ENCODE peak calls at places on chromosome 21, in seven cellular contexts. F, P, B, M, X, J and Y are unnamed samples.

GRCh38 chr21:33975548-33976081 is 60.0 kb upstream of the ATP5PO start:
- DNase-seq in B (peak; percentile 43), J (peak; percentile 91), M (peak; percentile 36), P (no peak), F (no peak), X (peak; percentile 92), Y (no peak)

GRCh38 chr21:43812139-43812821 is 22.9 kb downstream of the RRP1 start:
- DNase-seq in J (no peak), M (no peak), P (no peak), F (no peak), X (no peak), B (no peak), Y (no peak)

GRCh38 chr21:25895565-25896205 is 160.9 kb downstream of the GABPA start:
- DNase-seq in B (peak; percentile 45), J (peak; percentile 5), M (no peak), X (peak; percentile 54), P (no peak), F (peak; percentile 59), Y (no peak)

GRCh38 chr21:35059742-35060141 is 10.6 kb upstream of the RUNX1 start:
- DNase-seq in J (no peak), X (no peak), P (no peak), B (peak; percentile 43), F (no peak), M (no peak), Y (no peak)

GRCh38 chr21:38326899-38327298 is 70.1 kb downstream of the KCNJ15 start:
- DNase-seq in B (no peak), M (no peak), F (no peak), J (no peak), X (no peak), P (no peak), Y (no peak)

GRCh38 chr21:42747746-42748351 is 94.4 kb downstream of the PDE9A start:
- DNase-seq in F (no peak), P (no peak), B (no peak), J (no peak), X (no peak), M (no peak), Y (no peak)

GRCh38 chr21:41583274-41583790 is 75.4 kb upstream of the TMPRSS2 start:
- DNase-seq in P (no peak), X (no peak), M (no peak), B (peak; percentile 8), J (no peak), F (no peak), Y (no peak)

GRCh38 chr21:44686843-44687561 is 5.0 kb upstream of the KRTAP12-1 start:
- DNase-seq in P (no peak), B (no peak), J (no peak), X (no peak), F (no peak), M (no peak), Y (no peak)

GRCh38 chr21:39641827-39642450 is 29.2 kb downstream of the B3GALT5 start:
- DNase-seq in P (no peak), M (no peak), X (no peak), J (no peak), F (no peak), B (no peak), Y (no peak)

GRCh38 chr21:41634858-41635257 is 126.9 kb upstream of the TMPRSS2 start:
- DNase-seq in M (no peak), X (no peak), B (peak; percentile 89), P (no peak), F (no peak), J (no peak), Y (no peak)

GRCh38 chr21:45262616-45263015 is 25.1 kb downstream of the POFUT2 start:
- DNase-seq in X (no peak), M (no peak), P (no peak), J (no peak), B (no peak), F (no peak), Y (no peak)

GRCh38 chr21:41319273-41319672 is 2.7 kb downstream of the FAM3B start:
- DNase-seq in P (no peak), F (no peak), B (no peak), J (no peak), M (no peak), X (no peak), Y (no peak)

GRCh38 chr21:33820371-33820770 is 95.2 kb downstream of the ATP5PO start:
- DNase-seq in J (no peak), F (no peak), M (no peak), P (no peak), B (no peak), X (no peak), Y (no peak)

GRCh38 chr21:34519013-34519412 is 7.0 kb upstream of the KCNE1 start:
- DNase-seq in P (no peak), F (no peak), X (no peak), M (no peak), J (no peak), B (no peak), Y (no peak)

GRCh38 chr21:18810136-18810535 is 406.6 kb upstream of the TMPRSS15 start:
- DNase-seq in B (no peak), P (no peak), F (no peak), X (no peak), J (no peak), M (no peak), Y (no peak)

GRCh38 chr21:34205811-34206635 is 132.6 kb downstream of the MRPS6 start:
- DNase-seq in B (no peak), J (no peak), X (no peak), F (no peak), M (no peak), P (no peak), Y (peak; percentile 60)

GRCh38 chr21:28991861-28992525 is 684 bp downstream of the LTN1 start:
- DNase-seq in F (no peak), J (no peak), B (no peak), X (peak; percentile 44), M (no peak), P (no peak), Y (no peak)

GRCh38 chr21:43782741-43783700 is 6.4 kb upstream of the RRP1 start:
- DNase-seq in M (no peak), X (peak; percentile 3), F (no peak), B (no peak), J (peak; percentile 10), P (no peak), Y (no peak)

GRCh38 chr21:14454642-14455009 is 71.7 kb upstream of the HSPA13 start:
- DNase-seq in F (no peak), P (no peak), B (no peak), J (no peak), X (no peak), M (no peak), Y (no peak)

GRCh38 chr21:44253832-44254700 is 7.6 kb downstream of the DNMT3L start:
- DNase-seq in B (no peak), F (no peak), M (no peak), J (no peak), X (no peak), P (no peak), Y (no peak)

GRCh38 chr21:27681841-27682240 is 715.0 kb upstream of the ADAMTS5 start:
- DNase-seq in P (no peak), M (no peak), X (no peak), J (no peak), F (peak; percentile 53), B (peak; percentile 53), Y (no peak)

GRCh38 chr21:45372732-45373355 is 32.1 kb upstream of the COL18A1 start:
- DNase-seq in M (no peak), P (no peak), B (peak; percentile 22), F (no peak), J (no peak), X (no peak), Y (no peak)

GRCh38 chr21:41500931-41501381 is 7.0 kb downstream of the TMPRSS2 start:
- DNase-seq in B (no peak), P (no peak), X (no peak), M (no peak), J (no peak), F (no peak), Y (no peak)

GRCh38 chr21:34336756-34337391 is 26.9 kb upstream of the KCNE2 start:
- DNase-seq in P (no peak), J (no peak), X (no peak), B (peak; percentile 87), F (peak; percentile 68), M (no peak), Y (no peak)

GRCh38 chr21:24895885-24896734 is 711.2 kb downstream of the MRPL39 start:
- DNase-seq in J (peak; percentile 51), P (no peak), X (peak; percentile 51), M (no peak), F (peak; percentile 2), B (peak; percentile 25), Y (no peak)

GRCh38 chr21:36701912-36702621 is 3.2 kb downstream of the SIM2 start:
- DNase-seq in M (no peak), X (no peak), P (no peak), F (no peak), B (peak; percentile 64), J (no peak), Y (no peak)

GRCh38 chr21:39669485-39669884 is 56.7 kb downstream of the B3GALT5 start:
- DNase-seq in B (no peak), P (no peak), F (no peak), X (no peak), J (no peak), M (no peak), Y (no peak)

GRCh38 chr21:28537371-28538079 is 455.2 kb downstream of the LTN1 start:
- DNase-seq in M (no peak), P (no peak), X (no peak), F (no peak), B (peak; percentile 100), J (no peak), Y (no peak)

GRCh38 chr21:33023574-33024277 is 2.0 kb upstream of the OLIG2 start:
- DNase-seq in X (no peak), J (no peak), P (no peak), F (no peak), M (no peak), B (no peak), Y (peak; percentile 4)

GRCh38 chr21:45152265-45152746 is 77.9 kb downstream of the ADARB1 start:
- DNase-seq in F (no peak), X (peak; percentile 86), J (peak; percentile 84), M (peak; percentile 38), P (peak; percentile 38), B (no peak), Y (no peak)

GRCh38 chr21:37712204-37712934 is 203.9 kb downstream of the KCNJ6 start:
- DNase-seq in M (peak; percentile 9), F (peak; percentile 81), P (no peak), B (peak; percentile 73), J (peak; percentile 57), X (peak; percentile 72), Y (peak; percentile 52)